ENCODE peak calls at places on chromosome 22, in ten cellular contexts. U is heart left ventricle, I is uterus, M is stomach, T is gastrocnemius medialis, F is ovary, Y is right lobe of liver, O is transverse colon, R is A549, W is sigmoid colon. D is an unnamed sample.
A peak's percentile ranks its signal among the peaks of the same experiment; 100 is the strongest.

GRCh38 chr22:25111579-25112517 is 87.8 kb upstream of the CRYBB3 start:
- DNase-seq in O (peak; percentile 71), W (no peak), M (peak; percentile 87), T (peak; percentile 75), U (peak; percentile 65), R (no peak), F (peak; percentile 17), Y (peak; percentile 81), I (no peak), D (no peak)

GRCh38 chr22:17159504-17159951 is 451 bp upstream of the HDHD5 start:
- DNase-seq in R (peak; percentile 48), Y (peak; percentile 74), F (peak; percentile 44), U (peak; percentile 69), T (peak; percentile 44), O (peak; percentile 62), I (no peak), W (peak; percentile 82), M (peak; percentile 62), D (peak; percentile 36)

GRCh38 chr22:26418620-26419019 is 10.4 kb upstream of the ASPHD2 start:
- DNase-seq in I (no peak), T (no peak), R (no peak), O (no peak), W (no peak), Y (no peak), F (no peak), U (no peak), M (no peak), D (no peak)

GRCh38 chr22:11066458-11067285 is 4461.3 kb upstream of the OR11H1 start:
- DNase-seq in F (no peak), Y (peak; percentile 62), U (peak; percentile 81), I (no peak), T (peak; percentile 16), O (no peak), M (no peak), W (peak; percentile 78), R (no peak), D (no peak)

GRCh38 chr22:50516891-50517290 is 8.5 kb downstream of the SCO2 start:
- DNase-seq in M (no peak), T (no peak), W (no peak), O (no peak), I (no peak), U (no peak), R (no peak), Y (no peak), F (no peak), D (no peak)

GRCh38 chr22:44031111-44031963 is 7.2 kb downstream of the PARVB start:
- DNase-seq in U (no peak), F (no peak), I (no peak), Y (no peak), O (no peak), M (no peak), T (no peak), R (no peak), W (no peak), D (no peak)

GRCh38 chr22:35149149-35149548 is 83.2 kb downstream of the ISX start:
- DNase-seq in Y (no peak), U (no peak), W (no peak), R (no peak), O (no peak), I (no peak), M (no peak), T (no peak), F (no peak), D (no peak)

GRCh38 chr22:44025171-44026065 is 1.3 kb downstream of the PARVB start:
- DNase-seq in O (peak; percentile 83), M (peak; percentile 45), T (no peak), I (no peak), Y (no peak), U (peak; percentile 71), F (no peak), W (no peak), R (no peak), D (peak; percentile 91)

GRCh38 chr22:28934026-28934425 is 50.7 kb downstream of the ZNRF3 start:
- DNase-seq in T (no peak), O (no peak), M (no peak), I (no peak), F (no peak), U (no peak), W (no peak), Y (no peak), R (no peak), D (peak; percentile 3)

GRCh38 chr22:42969348-42969975 is 45.5 kb downstream of the PACSIN2 start:
- DNase-seq in R (no peak), F (no peak), W (no peak), U (no peak), T (no peak), O (no peak), I (no peak), M (no peak), Y (no peak), D (no peak)

GRCh38 chr22:23752090-23752691 is 1.3 kb upstream of the ZNF70 start:
- DNase-seq in F (no peak), W (no peak), U (peak; percentile 48), O (peak; percentile 36), T (peak; percentile 34), I (no peak), R (peak; percentile 20), Y (no peak), M (no peak), D (no peak)

GRCh38 chr22:38861927-38862326 is 10.1 kb downstream of the CBX6 start:
- DNase-seq in T (no peak), I (no peak), W (no peak), O (no peak), F (no peak), M (no peak), R (no peak), U (no peak), Y (no peak), D (no peak)

GRCh38 chr22:22770280-22770871 is 117.2 kb upstream of the IGLL5 start:
- DNase-seq in F (peak; percentile 17), Y (peak; percentile 76), O (peak; percentile 75), I (no peak), R (peak; percentile 30), W (no peak), U (no peak), M (peak; percentile 55), T (no peak), D (no peak)

GRCh38 chr22:25420925-25421904 is 143.3 kb upstream of the GRK3 start:
- DNase-seq in I (no peak), F (no peak), Y (no peak), M (no peak), O (no peak), R (peak; percentile 40), U (peak; percentile 70), T (no peak), W (no peak), D (no peak)

GRCh38 chr22:42780070-42780540 is 59.4 kb upstream of the A4GALT start:
- DNase-seq in Y (peak; percentile 64), I (no peak), U (no peak), R (peak; percentile 93), F (no peak), O (peak; percentile 42), M (peak; percentile 51), T (no peak), W (no peak), D (peak; percentile 86)

GRCh38 chr22:31313366-31314147 is 21.3 kb upstream of the PIK3IP1 start:
- DNase-seq in W (peak; percentile 88), I (peak; percentile 78), M (peak; percentile 94), Y (peak; percentile 86), O (peak; percentile 85), U (peak; percentile 67), T (peak; percentile 53), F (peak; percentile 95), R (peak; percentile 39), D (peak; percentile 81)

GRCh38 chr22:48840112-48840949 is 987.3 kb downstream of the BRD1 start:
- DNase-seq in F (no peak), Y (no peak), T (no peak), R (no peak), W (no peak), O (no peak), M (no peak), U (peak; percentile 29), I (no peak), D (no peak)

GRCh38 chr22:25199726-25200520 is at the start of gene CRYBB3:
- DNase-seq in F (no peak), O (no peak), R (no peak), Y (no peak), T (no peak), M (no peak), U (no peak), W (no peak), I (no peak), D (no peak)

GRCh38 chr22:46613606-46613997 is 6.6 kb upstream of the GRAMD4 start:
- DNase-seq in Y (peak; percentile 47), T (no peak), O (peak; percentile 40), I (no peak), M (no peak), F (no peak), W (no peak), U (peak; percentile 72), R (no peak), D (no peak)
- TF ChIP-seq POLR2A in Y (no peak), T (no peak), O (no peak), I (no peak), M (no peak), F (no peak), W (no peak), U (no peak), R (no peak), D (no peak)

GRCh38 chr22:41683052-41683451 is 5.6 kb downstream of the SNU13 start:
- DNase-seq in U (no peak), Y (no peak), W (peak; percentile 56), M (no peak), T (no peak), O (no peak), F (no peak), I (no peak), R (no peak), D (no peak)
- H3K4me3 ChIP-seq in U (peak overlapping the region; percentile 73), Y (peak overlapping the region; percentile 70), W (peak overlapping the region; percentile 60), M (peak overlapping the region; percentile 64), T (peak overlapping the region; percentile 74), O (peak overlapping the region; percentile 55), F (no peak overlapping the region), I (no peak overlapping the region), R (no peak overlapping the region), D (no peak overlapping the region)

DNA sequence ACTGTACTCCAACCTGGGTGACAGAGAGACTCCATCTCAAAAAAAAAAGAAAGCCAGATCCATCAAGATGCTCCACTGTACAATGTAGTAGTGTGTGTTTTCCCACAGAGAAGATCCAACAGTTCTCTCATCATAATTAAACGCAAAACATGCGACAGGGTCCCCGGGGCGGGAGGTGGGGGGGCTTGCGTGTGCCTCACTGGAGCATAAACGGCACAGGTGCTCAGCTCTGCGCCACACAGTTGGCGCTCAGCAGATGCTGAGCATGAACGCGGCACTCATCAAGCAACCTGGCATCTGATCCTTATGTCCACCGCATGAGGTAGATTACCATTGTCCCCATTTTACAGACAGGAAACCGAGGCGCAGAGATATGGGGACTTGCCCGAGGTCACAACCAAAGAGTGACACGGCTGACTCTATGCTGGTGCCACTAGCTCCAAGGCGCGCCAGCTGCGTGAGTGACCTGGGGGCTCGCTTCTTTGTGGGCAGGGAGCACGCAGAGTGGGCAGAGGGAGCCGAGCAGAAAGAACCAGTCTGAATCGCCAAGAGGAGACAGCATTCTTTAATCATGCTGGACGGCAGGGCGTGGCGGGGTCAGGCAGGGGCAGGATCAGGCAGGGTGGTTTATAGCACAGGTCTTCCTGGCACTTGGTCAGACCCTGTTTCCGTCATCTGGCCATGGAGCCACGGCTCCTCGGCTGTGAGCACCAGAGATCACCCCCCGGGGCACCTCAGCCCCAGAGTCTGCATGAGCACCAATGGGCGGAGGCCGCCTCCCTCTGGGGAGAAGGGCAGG is 8.2 kb downstream of the C1QTNF6 start:
- DNase-seq in O (peak; percentile 81), Y (no peak), U (no peak), W (peak; percentile 58), M (no peak), T (no peak), F (no peak), R (peak; percentile 24), I (no peak), D (no peak)
- TF ChIP-seq POLR2A in O (no peak), Y (no peak), U (no peak), W (no peak), M (no peak), T (no peak), F (no peak), R (no peak), I (no peak), D (no peak)

GRCh38 chr22:45744442-45744841 is 72.8 kb downstream of the ATXN10 start:
- DNase-seq in U (no peak), M (no peak), W (no peak), F (no peak), I (no peak), O (no peak), T (no peak), R (no peak), Y (no peak), D (no peak)
- H3K4me3 ChIP-seq in U (no peak overlapping the region), M (no peak overlapping the region), W (no peak overlapping the region), F (no peak overlapping the region), I (no peak overlapping the region), O (no peak overlapping the region), T (no peak overlapping the region), R (no peak overlapping the region), Y (no peak overlapping the region), D (no peak overlapping the region)

D was measured in lower leg skin.